ENCODE peak calls at places on chromosomes 7 and 10, in four cellular contexts. X is CD8-positive, alpha-beta T cell; M is AG20443; T is glomerular endothelial cell. E is an unnamed sample.

GRCh38 chr7:90267263-90267858 is 22.4 kb downstream of the CFAP69 start:
- DNase-seq in X (no peak), T (no peak), M (no peak), E (no peak)

GRCh38 chr7:112226701-112227276 is 20.3 kb downstream of the ZNF277 start:
- DNase-seq in M (no peak), X (no peak), T (no peak), E (no peak)

GRCh38 chr10:125008689-125009579 is 67.0 kb downstream of the ZRANB1 start:
- DNase-seq in M (no peak), X (no peak), T (no peak), E (no peak)

GRCh38 chr7:2082357-2083038 is 150.2 kb downstream of the MAD1L1 start:
- DNase-seq in M (peak), X (no peak), T (no peak), E (no peak)

GRCh38 chr10:119342017-119342734 is 134.8 kb downstream of the GRK5 start:
- DNase-seq in X (no peak), T (no peak), M (peak), E (no peak)

GRCh38 chr7:27185013-27185707 is at the start of gene HOXA11:
- DNase-seq in T (no peak), X (no peak), M (peak), E (no peak)

GRCh38 chr10:63586048-63586447 is 64.8 kb downstream of the REEP3 start:
- DNase-seq in X (no peak), M (no peak), T (no peak), E (no peak)

GRCh38 chr10:119859422-119860258 is 13.0 kb downstream of the MCMBP start:
- DNase-seq in T (peak), M (peak), X (no peak), E (no peak)

GRCh38 chr7:12475362-12476063 is 71.8 kb upstream of the VWDE start:
- DNase-seq in X (no peak), M (no peak), T (no peak), E (no peak)

GRCh38 chr7:3862774-3863173 is 561.7 kb downstream of the SDK1 start:
- DNase-seq in M (no peak), T (no peak), X (no peak), E (no peak)

GRCh38 chr7:139594911-139595476 is 71.5 kb downstream of the CLEC2L start:
- DNase-seq in T (no peak), M (peak), X (no peak), E (no peak)

GRCh38 chr10:31129880-31130405 is 98.3 kb upstream of the ZNF438 start:
- DNase-seq in M (no peak), X (no peak), T (no peak), E (no peak)

GRCh38 chr10:96700477-96701099 is 19.7 kb downstream of the PIK3AP1 start:
- DNase-seq in M (no peak), X (no peak), T (no peak), E (no peak)

GRCh38 chr7:144812379-144813283 is 23.2 kb downstream of the TPK1 start:
- DNase-seq in X (peak), M (no peak), T (no peak), E (no peak)

GRCh38 chr7:48402721-48403120 is 231.5 kb downstream of the ABCA13 start:
- DNase-seq in M (no peak), T (no peak), X (no peak), E (no peak)

GRCh38 chr7:101746311-101746710 is 71.1 kb upstream of the CUX1 start:
- DNase-seq in X (no peak), T (no peak), M (no peak), E (no peak)

GRCh38 chr7:2649991-2650390 is 18.2 kb downstream of the TTYH3 start:
- DNase-seq in T (no peak), M (no peak), X (no peak), E (no peak)

GRCh38 chr10:119104653-119105024 is 726 bp downstream of the DENND10 start:
- DNase-seq in X (no peak), M (no peak), T (no peak), E (no peak)

GRCh38 chr10:5079306-5079830 is 14.8 kb upstream of the AKR1C3 start:
- DNase-seq in T (no peak), M (no peak), X (no peak), E (no peak)

GRCh38 chr10:2888403-2889004 is 178.8 kb upstream of the PFKP start:
- DNase-seq in X (no peak), T (no peak), M (no peak), E (no peak)

GRCh38 chr7:143008007-143008901 is 18.7 kb downstream of the OR9A2 start:
- DNase-seq in T (no peak), M (peak), X (peak), E (peak)

GRCh38 chr10:120732643-120733313 is 118.4 kb upstream of the WDR11 start:
- DNase-seq in M (no peak), T (no peak), X (no peak), E (no peak)

GRCh38 chr10:3068968-3069737 is 1.8 kb downstream of the PFKP start:
- DNase-seq in M (peak), T (no peak), X (peak), E (no peak)

GRCh38 chr10:31819393-31819820 is 109.2 kb downstream of the ARHGAP12 start:
- DNase-seq in X (no peak), T (no peak), M (peak), E (no peak)

GRCh38 chr10:61589547-61590243 is 73.0 kb upstream of the CABCOCO1 start:
- DNase-seq in X (no peak), M (no peak), T (no peak), E (no peak)

GRCh38 chr10:128880221-128880620 is 586.8 kb upstream of the MGMT start:
- DNase-seq in X (no peak), T (no peak), M (no peak), E (no peak)

GRCh38 chr7:73721237-73721848 is 1.9 kb upstream of the STX1A start:
- DNase-seq in X (no peak), T (no peak), M (no peak), E (no peak)

GRCh38 chr7:26213821-26214515 is 12.4 kb downstream of the CBX3 start:
- DNase-seq in T (no peak), M (no peak), X (no peak), E (no peak)

GRCh38 chr7:5393328-5393727 is 30.3 kb downstream of the TNRC18 start:
- DNase-seq in M (no peak), T (no peak), X (no peak), E (no peak)

GRCh38 chr7:24971333-24972165 is 8.4 kb downstream of the OSBPL3 start:
- DNase-seq in T (no peak), M (peak), X (no peak), E (no peak)

GRCh38 chr10:48470893-48471805 is 133.7 kb downstream of the ARHGAP22 start:
- DNase-seq in T (no peak), X (no peak), M (no peak), E (no peak)

GRCh38 chr10:128574616-128575210 is 448.5 kb upstream of the MKI67 start:
- DNase-seq in T (no peak), X (no peak), M (no peak), E (no peak)

GRCh38 chr10:11798862-11799735 is 24.1 kb upstream of the PROSER2 start:
- DNase-seq in T (peak), M (no peak), X (no peak), E (no peak)

GRCh38 chr10:15345450-15345849 is 25.6 kb downstream of the FAM171A1 start:
- DNase-seq in X (no peak), M (no peak), T (no peak), E (no peak)

GRCh38 chr7:137658194-137658900 is 188.4 kb downstream of the DGKI start:
- DNase-seq in T (no peak), X (no peak), M (no peak), E (no peak)

GRCh38 chr7:17489987-17490386 is 191.5 kb downstream of the AHR start:
- DNase-seq in T (no peak), M (no peak), X (no peak), E (no peak)

GRCh38 chr7:1969459-1970284 is 263.1 kb downstream of the MAD1L1 start:
- DNase-seq in T (no peak), X (no peak), M (no peak), E (no peak)

GRCh38 chr7:25830986-25831558 is 320.9 kb upstream of the NFE2L3 start:
- DNase-seq in M (no peak), X (no peak), T (no peak), E (no peak)